ENCODE peak calls at places on chromosome 9, in ten cellular contexts. R, L, Q, A, S, P, D, M, T and H are unnamed samples.

GRCh38 chr9:76667521-76667957 is 96.7 kb upstream of the PCA3 start:
- DNase-seq in R (no peak), L (peak), Q (peak), A (no peak), S (no peak), P (no peak), D (no peak), M (no peak), T (no peak), H (no peak)

GRCh38 chr9:134932656-134933055 is 14.9 kb upstream of the FCN1 start:
- DNase-seq in R (no peak), L (no peak), Q (no peak), A (no peak), S (no peak), P (no peak), D (no peak), M (no peak), T (no peak), H (no peak)

GRCh38 chr9:116842658-116843057 is 155.6 kb downstream of the TRIM32 start:
- DNase-seq in R (peak), L (no peak), Q (no peak), A (no peak), S (no peak), P (no peak), D (no peak), M (no peak), T (no peak), H (peak)

GRCh38 chr9:119322137-119322695 is 47.0 kb downstream of the BRINP1 start:
- DNase-seq in R (no peak), L (no peak), Q (no peak), A (no peak), S (no peak), P (peak), D (no peak), M (no peak), T (no peak), H (peak)

GRCh38 chr9:37758747-37759146 is 5.1 kb downstream of the TRMT10B start:
- DNase-seq in R (no peak), L (no peak), Q (no peak), A (no peak), S (no peak), P (peak), D (no peak), M (no peak), T (no peak), H (no peak)

GRCh38 chr9:125455876-125456275 is 194.2 kb downstream of the GAPVD1 start:
- DNase-seq in R (no peak), L (no peak), Q (no peak), A (no peak), S (no peak), P (no peak), D (no peak), M (no peak), T (no peak), H (no peak)

GRCh38 chr9:122050167-122050566 is 42.9 kb downstream of the TTLL11 start:
- DNase-seq in R (no peak), L (no peak), Q (no peak), A (no peak), S (no peak), P (no peak), D (no peak), M (no peak), T (no peak), H (no peak)

GRCh38 chr9:130805510-130806387 is 29.3 kb upstream of the ABL1 start:
- DNase-seq in R (no peak), L (no peak), Q (peak), A (no peak), S (no peak), P (no peak), D (no peak), M (no peak), T (no peak), H (peak)

GRCh38 chr9:124820606-124821246 is 32.5 kb upstream of the WDR38 start:
- DNase-seq in R (no peak), L (no peak), Q (no peak), A (no peak), S (no peak), P (no peak), D (no peak), M (peak), T (no peak), H (peak)

GRCh38 chr9:123401879-123402513 is 46.0 kb downstream of the CRB2 start:
- DNase-seq in R (peak), L (peak), Q (peak), A (no peak), S (no peak), P (peak), D (no peak), M (peak), T (no peak), H (peak)

GRCh38 chr9:108565651-108566378 is 290.0 kb downstream of the ACTL7B start:
- DNase-seq in R (peak), L (peak), Q (peak), A (peak), S (peak), P (peak), D (peak), M (peak), T (no peak), H (peak)

GRCh38 chr9:124680714-124681390 is 90.3 kb downstream of the NR6A1 start:
- DNase-seq in R (no peak), L (no peak), Q (no peak), A (no peak), S (no peak), P (no peak), D (no peak), M (no peak), T (no peak), H (no peak)

GRCh38 chr9:20095430-20096092 is 306.7 kb upstream of the SLC24A2 start:
- DNase-seq in R (no peak), L (no peak), Q (no peak), A (no peak), S (no peak), P (no peak), D (no peak), M (no peak), T (no peak), H (no peak)

GRCh38 chr9:113486327-113486726 is 22.8 kb downstream of the RGS3 start:
- DNase-seq in R (no peak), L (no peak), Q (no peak), A (no peak), S (no peak), P (no peak), D (no peak), M (no peak), T (no peak), H (no peak)

GRCh38 chr9:91285729-91286353 is 75.9 kb downstream of the AUH start:
- DNase-seq in R (no peak), L (no peak), Q (peak), A (no peak), S (no peak), P (no peak), D (no peak), M (peak), T (no peak), H (no peak)

GRCh38 chr9:116350213-116350612 is 196.6 kb downstream of the PAPPA start:
- DNase-seq in R (no peak), L (no peak), Q (no peak), A (no peak), S (no peak), P (no peak), D (no peak), M (no peak), T (no peak), H (no peak)

GRCh38 chr9:92934321-92934720 is 13.0 kb upstream of the FGD3 start:
- DNase-seq in R (no peak), L (no peak), Q (no peak), A (no peak), S (no peak), P (peak), D (no peak), M (no peak), T (no peak), H (no peak)

GRCh38 chr9:97980918-97981827 is 2.0 kb upstream of the ANP32B start:
- DNase-seq in R (peak), L (no peak), Q (no peak), A (no peak), S (no peak), P (no peak), D (no peak), M (peak), T (no peak), H (peak)

GRCh38 chr9:130364619-130365322 is 80.0 kb upstream of the ASS1 start:
- DNase-seq in R (no peak), L (no peak), Q (no peak), A (no peak), S (no peak), P (no peak), D (no peak), M (no peak), T (no peak), H (no peak)

GRCh38 chr9:72527801-72528195 is 6.4 kb downstream of the TMC1 start:
- DNase-seq in R (no peak), L (no peak), Q (no peak), A (no peak), S (no peak), P (no peak), D (no peak), M (peak), T (no peak), H (peak)

GRCh38 chr9:18717751-18718150 is 243.8 kb downstream of the ADAMTSL1 start:
- DNase-seq in R (no peak), L (peak), Q (peak), A (no peak), S (no peak), P (no peak), D (no peak), M (no peak), T (no peak), H (no peak)

GRCh38 chr9:37408933-37409710 is 13.4 kb upstream of the GRHPR start:
- DNase-seq in R (no peak), L (no peak), Q (no peak), A (no peak), S (no peak), P (no peak), D (peak), M (no peak), T (peak), H (no peak)

GRCh38 chr9:134243778-134244467 is 79.6 kb upstream of the RNU6ATAC start:
- DNase-seq in R (no peak), L (no peak), Q (peak), A (no peak), S (no peak), P (no peak), D (no peak), M (no peak), T (no peak), H (no peak)

GRCh38 chr9:35538361-35539234 is 48.7 kb downstream of the RUSC2 start:
- DNase-seq in R (no peak), L (peak), Q (peak), A (no peak), S (no peak), P (no peak), D (no peak), M (no peak), T (no peak), H (peak)

GRCh38 chr9:12935714-12936113 is 160.9 kb downstream of the LURAP1L start:
- DNase-seq in R (no peak), L (no peak), Q (peak), A (no peak), S (no peak), P (no peak), D (no peak), M (no peak), T (no peak), H (no peak)

GRCh38 chr9:106800691-106801090 is 62.3 kb upstream of the ZNF462 start:
- DNase-seq in R (no peak), L (peak), Q (no peak), A (peak), S (no peak), P (no peak), D (no peak), M (no peak), T (no peak), H (no peak)

GRCh38 chr9:99497641-99498040 is 275.6 kb downstream of the SEC61B start:
- DNase-seq in R (no peak), L (no peak), Q (no peak), A (no peak), S (no peak), P (no peak), D (no peak), M (no peak), T (no peak), H (no peak)

GRCh38 chr9:128340691-128341434 is 536 bp downstream of the SLC27A4 start:
- DNase-seq in R (no peak), L (no peak), Q (no peak), A (no peak), S (no peak), P (peak), D (no peak), M (peak), T (no peak), H (peak)

GRCh38 chr9:109507421-109507838 is 9.3 kb upstream of the PTPN3 start:
- DNase-seq in R (no peak), L (peak), Q (peak), A (peak), S (no peak), P (peak), D (no peak), M (no peak), T (no peak), H (no peak)

GRCh38 chr9:88747768-88748167 is 212.8 kb downstream of the NXNL2 start:
- DNase-seq in R (no peak), L (peak), Q (peak), A (peak), S (no peak), P (peak), D (no peak), M (peak), T (no peak), H (no peak)

GRCh38 chr9:124037790-124038189 is 26.2 kb downstream of the LHX2 start:
- DNase-seq in R (no peak), L (no peak), Q (no peak), A (no peak), S (no peak), P (no peak), D (no peak), M (peak), T (no peak), H (peak)

GRCh38 chr9:96169901-96170300 is 132.1 kb downstream of the HSD17B3 start:
- DNase-seq in R (no peak), L (no peak), Q (no peak), A (no peak), S (no peak), P (no peak), D (no peak), M (no peak), T (no peak), H (no peak)

GRCh38 chr9:137621131-137621757 is 2.4 kb downstream of the EHMT1 start:
- DNase-seq in R (no peak), L (peak), Q (no peak), A (no peak), S (no peak), P (peak), D (no peak), M (peak), T (no peak), H (peak)